ENCODE peak calls at places on chromosomes 16 and 17, in nine cellular contexts. R, O, K, H, S, A, G, Z and B are unnamed samples.

GRCh38 chr17:15290605-15291004 is 25.5 kb upstream of the PMP22 start:
- DNase-seq in A (no peak), K (no peak), O (no peak), Z (no peak), H (no peak), S (no peak), R (no peak), G (peak; percentile 75), B (no peak)

GRCh38 chr17:39486242-39486641 is 25.0 kb downstream of the CDK12 start:
- DNase-seq in Z (no peak), A (no peak), G (peak; percentile 68), R (no peak), O (no peak), K (no peak), H (no peak), S (no peak), B (no peak)

GRCh38 chr16:66270333-66270927 is 96.1 kb upstream of the CDH5 start:
- DNase-seq in S (no peak), A (peak; percentile 94), R (peak; percentile 84), H (peak; percentile 45), K (peak; percentile 64), O (peak; percentile 74), Z (peak; percentile 58), G (peak; percentile 58), B (peak; percentile 64)

GRCh38 chr17:7851438-7852261 is 3.2 kb upstream of the TMEM88 start:
- DNase-seq in G (peak; percentile 71), R (peak; percentile 94), H (peak; percentile 74), A (peak; percentile 98), S (no peak), K (peak; percentile 96), O (peak; percentile 91), Z (no peak), B (peak; percentile 96)

GRCh38 chr16:4373909-4374742 is 2.5 kb downstream of the VASN start:
- DNase-seq in H (peak; percentile 78), S (no peak), R (peak; percentile 79), O (peak; percentile 94), Z (no peak), G (peak; percentile 97), A (peak; percentile 72), K (peak; percentile 80), B (peak; percentile 59)

GRCh38 chr17:8031261-8031661 is 7.6 kb upstream of the ALOX15B start:
- DNase-seq in A (no peak), H (no peak), G (no peak), Z (no peak), S (no peak), K (no peak), O (no peak), R (no peak), B (no peak)

GRCh38 chr17:44988256-44988942 is 20.3 kb upstream of the C1QL1 start:
- DNase-seq in Z (no peak), G (no peak), O (no peak), K (peak; percentile 23), A (no peak), H (no peak), S (no peak), R (no peak), B (no peak)

GRCh38 chr17:78356163-78356713 is 3.6 kb downstream of the SOCS3 start:
- DNase-seq in S (no peak), O (peak; percentile 81), Z (no peak), K (no peak), A (peak; percentile 94), G (peak; percentile 98), H (no peak), R (peak; percentile 75), B (peak; percentile 59)

GRCh38 chr16:26214694-26215093 is 522.9 kb downstream of the HS3ST4 start:
- DNase-seq in Z (no peak), H (no peak), O (no peak), A (no peak), K (no peak), R (no peak), G (no peak), S (no peak), B (no peak)

GRCh38 chr17:64315032-64315490 is 52.0 kb upstream of the TEX2 start:
- DNase-seq in O (peak; percentile 94), A (peak; percentile 84), K (peak; percentile 72), Z (no peak), S (no peak), G (no peak), R (peak; percentile 85), H (peak; percentile 92), B (peak; percentile 69)

GRCh38 chr17:5115673-5116651 is at the start of gene USP6:
- DNase-seq in G (no peak), S (no peak), A (peak; percentile 70), Z (no peak), H (no peak), K (no peak), R (no peak), O (no peak), B (no peak)

GRCh38 chr16:58243528-58244004 is 45.7 kb upstream of the CSNK2A2 start:
- DNase-seq in O (no peak), H (no peak), S (no peak), R (no peak), G (no peak), Z (no peak), A (no peak), K (peak; percentile 42), B (no peak)

GRCh38 chr16:75810998-75811634 is 84.8 kb upstream of the CPHXL start:
- DNase-seq in K (no peak), R (no peak), A (no peak), G (no peak), H (no peak), O (no peak), Z (no peak), S (no peak), B (no peak)

GRCh38 chr17:2347805-2348685 is 10.7 kb downstream of the SGSM2 start:
- DNase-seq in H (no peak), R (peak; percentile 53), K (peak; percentile 67), A (peak; percentile 28), Z (no peak), G (peak; percentile 74), S (no peak), O (no peak), B (peak; percentile 38)

GRCh38 chr17:2344528-2344927 is 7.2 kb downstream of the SGSM2 start:
- DNase-seq in O (no peak), Z (no peak), H (no peak), R (no peak), K (no peak), S (no peak), G (no peak), A (no peak), B (no peak)

GRCh38 chr17:2351269-2351668 is 14.0 kb downstream of the SGSM2 start:
- DNase-seq in G (no peak), O (no peak), S (no peak), A (peak; percentile 56), H (no peak), R (peak; percentile 23), Z (no peak), K (no peak), B (no peak)

GRCh38 chr17:2343421-2343820 is 6.1 kb downstream of the SGSM2 start:
- DNase-seq in A (no peak), R (no peak), Z (no peak), S (no peak), G (no peak), K (peak; percentile 18), O (no peak), H (no peak), B (peak; percentile 43)

GRCh38 chr17:2346475-2346874 is 9.2 kb downstream of the SGSM2 start:
- DNase-seq in A (no peak), O (no peak), R (peak; percentile 60), G (no peak), K (no peak), S (no peak), Z (no peak), H (no peak), B (peak; percentile 18)
- H3K4me1 ChIP-seq in A (no peaks in the 10 kb centered on the region), O (no peaks in the 10 kb centered on the region), R (peaks cover 24% of the 10 kb centered on the region), G (peaks cover 7% of the 10 kb centered on the region), K (peaks cover 10% of the 10 kb centered on the region), S (peaks cover 33% of the 10 kb centered on the region), Z (peaks cover 35% of the 10 kb centered on the region), H (no peaks in the 10 kb centered on the region), B (no peaks in the 10 kb centered on the region)

GRCh38 chr16:25051446-25052160 is 36.4 kb upstream of the ARHGAP17 start:
- DNase-seq in R (no peak), A (no peak), Z (no peak), O (no peak), G (peak; percentile 76), H (no peak), K (no peak), S (no peak), B (no peak)
- H3K4me3 ChIP-seq in R (no peak overlapping the region), A (peak overlapping the region; percentile 9), Z (no peak overlapping the region), O (peak overlapping the region; percentile 38), G (peak overlapping the region; percentile 27), H (peak overlapping the region; percentile 13), K (no peak overlapping the region), S (peak overlapping the region; percentile 40), B (no peak overlapping the region)

DNA sequence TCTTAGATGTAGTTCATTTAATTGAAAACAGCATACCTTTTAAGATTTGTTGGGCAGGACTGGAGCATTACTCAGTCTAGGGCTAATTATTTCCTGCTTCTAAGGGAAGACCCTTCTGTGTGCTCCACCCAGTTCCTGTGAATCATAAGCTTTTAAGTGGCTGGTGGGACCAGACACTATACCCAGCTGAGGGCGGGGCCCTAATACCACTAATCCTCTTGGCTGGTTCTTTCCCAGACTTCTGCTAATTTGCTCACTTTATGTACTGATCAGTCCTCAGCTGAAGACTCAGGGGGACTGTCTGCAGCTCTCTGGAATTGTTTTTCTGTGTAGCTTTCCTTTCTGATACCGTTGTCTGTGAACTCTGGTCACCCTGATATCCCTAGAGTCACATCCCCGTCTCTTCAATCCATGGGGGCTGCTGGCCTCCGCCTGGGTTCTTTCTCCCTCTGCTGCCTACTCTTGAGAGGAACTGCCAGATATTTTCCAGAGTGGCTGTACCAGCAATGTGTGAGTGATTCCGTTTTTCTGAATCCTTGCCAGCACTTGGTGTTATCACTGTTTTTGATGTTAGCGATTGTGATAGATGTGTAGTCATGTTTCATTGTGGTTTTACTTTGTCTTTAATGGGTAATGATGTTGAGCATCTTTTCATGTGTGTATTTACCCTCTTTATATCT is 35.1 kb downstream of the MFSD11 start:
- DNase-seq in H (no peak), R (no peak), S (no peak), K (no peak), O (no peak), Z (peak; percentile 89), G (peak; percentile 91), A (no peak), B (no peak)
- TF ChIP-seq CTCF in H (no peak), R (no peak), S (no peak), K (no peak), O (no peak), Z (no peak), G (no peak), A (no peak), B (no peak)

DNA sequence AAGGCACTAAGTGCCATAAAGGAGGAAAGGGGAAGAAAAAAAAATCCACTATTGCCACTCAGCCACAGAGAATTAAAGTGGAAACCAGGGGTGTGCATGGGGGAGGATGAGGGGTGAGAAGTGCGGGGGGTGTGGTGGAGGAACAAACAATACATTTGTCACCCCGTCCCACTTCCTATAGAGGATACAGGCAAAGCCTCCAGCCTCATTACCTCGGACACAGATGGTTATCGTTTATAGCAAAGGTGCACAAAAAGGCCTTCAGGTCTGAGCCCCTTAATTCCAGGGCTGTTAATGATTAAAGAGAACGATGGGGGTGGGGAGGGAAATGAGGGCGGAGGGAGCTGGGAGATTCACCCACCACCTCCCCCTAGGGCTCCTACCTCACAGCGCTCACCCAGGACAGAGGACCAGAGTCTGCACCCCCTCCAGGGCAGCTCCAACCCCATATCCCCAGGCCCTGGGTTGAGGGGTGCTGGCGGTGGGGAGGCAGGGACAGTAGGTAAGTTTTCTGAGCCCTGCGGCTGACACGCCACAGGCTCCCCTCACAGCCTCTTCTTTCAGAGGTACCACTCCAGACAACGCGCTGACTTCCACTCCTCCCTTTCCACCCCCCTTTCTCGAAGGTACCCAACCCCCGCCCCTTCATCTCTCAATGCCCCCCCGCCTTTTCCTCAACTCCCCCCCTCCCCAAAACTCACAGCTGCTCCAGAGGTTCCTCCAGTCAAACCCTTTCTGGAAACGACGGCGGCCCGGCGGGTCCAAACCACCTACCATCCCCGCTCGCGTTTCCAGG is 457 bp downstream of the DCUN1D3 start:
- DNase-seq in R (peak; percentile 59), O (no peak), Z (no peak), A (peak; percentile 87), S (no peak), H (peak; percentile 18), G (no peak), K (no peak), B (peak; percentile 64)
- H3K4me1 ChIP-seq in R (peaks cover 60% of the 10 kb centered on the region), O (peaks cover 7% of the 10 kb centered on the region), Z (peaks cover 60% of the 10 kb centered on the region), A (peaks cover 51% of the 10 kb centered on the region), S (peaks cover 74% of the 10 kb centered on the region), H (peaks cover 79% of the 10 kb centered on the region), G (peaks cover 30% of the 10 kb centered on the region), K (peaks cover 63% of the 10 kb centered on the region), B (peaks cover 32% of the 10 kb centered on the region)